ENCODE peak calls at places on chromosomes 11 and 22, in four cellular contexts. C, N, A and K are unnamed samples.

GRCh38 chr11:63710476-63711217 is 29.3 kb downstream of the RTN3 start:
- DNase-seq in A (peak), N (no peak), C (no peak), K (no peak)

GRCh38 chr11:124278261-124278660 is 22.1 kb downstream of the OR8G5 start:
- DNase-seq in N (no peak), A (no peak), C (no peak), K (no peak)

GRCh38 chr11:105935791-105936190 is 86.2 kb downstream of the MSANTD4 start:
- DNase-seq in N (no peak), C (no peak), A (no peak), K (no peak)

GRCh38 chr11:33801821-33802413 is 27.6 kb upstream of the FBXO3 start:
- DNase-seq in N (no peak), C (no peak), A (no peak), K (no peak)

GRCh38 chr11:101128571-101129202 is 926 bp downstream of the PGR start:
- DNase-seq in C (no peak), N (peak), A (no peak), K (no peak)

GRCh38 chr11:126002181-126002580 is 56.3 kb downstream of the VSIG10L2 start:
- DNase-seq in C (no peak), N (no peak), A (no peak), K (no peak)

GRCh38 chr11:102139081-102139498 is 28.8 kb downstream of the YAP1 start:
- DNase-seq in A (no peak), C (no peak), N (no peak), K (no peak)

GRCh38 chr22:20536590-20537324 is 29.3 kb downstream of the MED15 start:
- DNase-seq in A (no peak), C (no peak), N (no peak), K (no peak)

GRCh38 chr11:795638-796564 is 2.2 kb downstream of the SLC25A22 start:
- DNase-seq in A (peak), C (no peak), N (peak), K (peak)

GRCh38 chr11:72605958-72606357 is 68.3 kb downstream of the PDE2A start:
- DNase-seq in A (no peak), C (no peak), N (no peak), K (no peak)

GRCh38 chr22:30183861-30184278 is 62.7 kb downstream of the LIF start:
- DNase-seq in N (no peak), C (no peak), A (no peak), K (no peak)

GRCh38 chr11:56292154-56292553 is at the start of gene OR8H1:
- DNase-seq in A (no peak), C (no peak), N (no peak), K (no peak)

GRCh38 chr11:56296877-56297276 is 4.8 kb upstream of the OR8H1 start:
- DNase-seq in N (no peak), A (no peak), C (no peak), K (no peak)
- TF ChIP-seq EP300 in N (no peak), A (no peak), C (no peak), K (no peak)

DNA sequence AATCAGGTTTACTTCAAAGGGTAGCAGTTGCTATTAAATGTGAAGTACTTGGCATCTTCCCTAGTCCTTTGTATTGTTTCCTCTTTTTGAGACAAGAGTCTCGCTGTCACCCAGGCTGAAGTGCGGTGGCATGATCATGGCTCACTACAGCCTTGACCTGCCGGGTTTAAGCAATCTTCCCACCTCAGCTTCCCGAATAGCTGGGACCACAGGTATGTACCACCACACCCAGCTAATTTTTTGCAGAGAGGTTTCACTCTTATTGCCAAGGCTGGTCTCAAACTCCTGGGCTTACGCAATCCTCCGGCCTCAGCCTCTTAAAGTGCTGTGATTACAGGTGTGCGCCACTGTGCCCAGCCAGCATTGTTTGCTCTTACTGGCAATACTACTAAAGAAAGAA is 36.2 kb upstream of the RAPSN start:
- DNase-seq in N (no peak), C (no peak), A (no peak), K (no peak)
- TF ChIP-seq EP300 in N (no peak), C (no peak), A (no peak), K (no peak)

GRCh38 chr11:8906629-8907028 is 4.4 kb upstream of the AKIP1 start:
- DNase-seq in A (no peak), N (no peak), C (no peak), K (no peak)
- TF ChIP-seq EP300 in A (no peak), N (no peak), C (no peak), K (no peak)

DNA sequence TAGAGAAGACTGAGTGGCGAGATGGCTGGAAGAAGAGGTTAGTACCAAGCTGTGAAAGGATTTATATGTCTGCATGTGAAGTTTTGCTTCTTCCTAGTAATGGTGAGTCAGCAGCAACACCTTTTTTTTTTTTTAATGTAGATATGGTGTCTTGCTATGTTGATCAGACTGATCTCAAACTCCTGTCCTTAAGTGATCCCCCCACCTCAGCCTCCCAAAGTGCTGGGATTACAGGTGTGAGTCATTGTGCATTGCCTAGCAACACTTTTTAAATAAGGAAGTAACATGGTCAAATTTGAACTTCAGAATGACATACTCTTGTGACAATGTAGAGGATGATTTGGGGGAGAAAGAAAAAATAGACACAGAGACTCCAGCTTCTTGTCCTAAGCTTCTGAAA is 6.5 kb upstream of the CSTPP1 start:
- DNase-seq in C (no peak), A (peak), N (no peak), K (no peak)
- TF ChIP-seq EP300 in C (no peak), A (no peak), N (no peak), K (no peak)

GRCh38 chr11:66158156-66158555 is 88.1 kb downstream of the PACS1 start:
- DNase-seq in A (no peak), C (no peak), N (no peak), K (no peak)
- TF ChIP-seq EP300 in A (no peak), C (no peak), N (no peak), K (no peak)

DNA sequence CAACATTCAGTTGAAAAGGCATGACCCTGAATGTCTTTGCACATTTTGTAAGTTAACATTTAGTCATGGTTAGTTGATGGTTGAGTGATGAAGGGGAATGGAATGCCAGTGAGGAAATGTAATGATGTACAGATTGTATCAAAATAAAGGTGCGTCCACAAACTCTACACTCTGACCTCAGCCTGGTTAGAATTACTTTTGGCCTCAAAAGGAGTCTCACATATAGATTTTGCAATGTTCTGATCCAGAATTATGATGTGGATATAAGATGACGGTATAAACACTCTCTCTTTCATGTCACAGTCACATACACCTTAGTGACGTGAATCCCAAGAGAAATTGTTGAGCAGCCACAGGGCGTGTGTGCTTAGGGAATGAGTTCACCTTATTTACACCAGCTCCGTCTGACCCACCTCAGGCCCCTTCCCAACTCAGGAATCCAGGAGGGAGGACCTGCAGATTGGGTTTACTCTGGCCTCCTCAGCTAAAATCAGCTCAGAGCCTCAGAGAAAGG is 100.1 kb downstream of the RDX start:
- DNase-seq in A (peak), N (peak), C (no peak), K (no peak)
- TF ChIP-seq EP300 in A (no peak), N (no peak), C (no peak), K (peak)